ENCODE peak calls at places on chromosomes 1 and 21, in six cellular contexts. One of them, this sample, is unnamed.

GRCh38 chr1:168689726-168690602 is 39.0 kb downstream of the DPT start:
- DNase-seq in CD8-positive, alpha-beta T cell: no peak
- DNase-seq in CD8-positive, alpha-beta memory T cell: no peak
- DNase-seq in GM12878: no peak
- DNase-seq in suprapubic skin: no peak
- DNase-seq in fibroblast of mammary gland: peak; percentile 68
- DNase-seq in this sample: no peak

GRCh38 chr1:26705788-26706237 is 10.0 kb downstream of the ARID1A start:
- DNase-seq in CD8-positive, alpha-beta T cell: no peak
- DNase-seq in CD8-positive, alpha-beta memory T cell: no peak
- DNase-seq in GM12878: no peak
- DNase-seq in suprapubic skin: no peak
- DNase-seq in fibroblast of mammary gland: peak; percentile 86
- DNase-seq in this sample: no peak

GRCh38 chr1:39391741-39392679 is 99.4 kb upstream of the BMP8A start:
- DNase-seq in CD8-positive, alpha-beta T cell: no peak
- DNase-seq in CD8-positive, alpha-beta memory T cell: no peak
- DNase-seq in GM12878: no peak
- DNase-seq in suprapubic skin: no peak
- DNase-seq in fibroblast of mammary gland: peak; percentile 91
- DNase-seq in this sample: no peak

GRCh38 chr1:58204284-58204683 is 342.2 kb downstream of the OMA1 start:
- DNase-seq in CD8-positive, alpha-beta T cell: no peak
- DNase-seq in CD8-positive, alpha-beta memory T cell: no peak
- DNase-seq in GM12878: no peak
- DNase-seq in suprapubic skin: no peak
- DNase-seq in fibroblast of mammary gland: no peak
- DNase-seq in this sample: no peak

GRCh38 chr1:24868016-24868875 is 61.8 kb downstream of the RUNX3 start:
- DNase-seq in CD8-positive, alpha-beta T cell: no peak
- DNase-seq in CD8-positive, alpha-beta memory T cell: no peak
- DNase-seq in GM12878: no peak
- DNase-seq in suprapubic skin: no peak
- DNase-seq in fibroblast of mammary gland: no peak
- DNase-seq in this sample: no peak

GRCh38 chr1:179881642-179882252 is 338 bp upstream of the TOR1AIP1 start:
- DNase-seq in CD8-positive, alpha-beta T cell: no peak
- DNase-seq in CD8-positive, alpha-beta memory T cell: no peak
- DNase-seq in GM12878: no peak
- DNase-seq in suprapubic skin: peak; percentile 91
- DNase-seq in fibroblast of mammary gland: peak; percentile 93
- DNase-seq in this sample: no peak

GRCh38 chr1:24986372-24986979 is 56.4 kb upstream of the RUNX3 start:
- DNase-seq in CD8-positive, alpha-beta T cell: no peak
- DNase-seq in CD8-positive, alpha-beta memory T cell: no peak
- DNase-seq in GM12878: no peak
- DNase-seq in suprapubic skin: no peak
- DNase-seq in fibroblast of mammary gland: no peak
- DNase-seq in this sample: no peak

GRCh38 chr21:45957986-45958610 is 23.5 kb upstream of the COL6A1 start:
- DNase-seq in CD8-positive, alpha-beta T cell: no peak
- DNase-seq in CD8-positive, alpha-beta memory T cell: no peak
- DNase-seq in GM12878: no peak
- DNase-seq in suprapubic skin: peak; percentile 81
- DNase-seq in fibroblast of mammary gland: peak; percentile 86
- DNase-seq in this sample: no peak

GRCh38 chr1:26164036-26164927 is 4.5 kb downstream of the C1orf232 start:
- DNase-seq in CD8-positive, alpha-beta T cell: peak; percentile 41
- DNase-seq in CD8-positive, alpha-beta memory T cell: peak; percentile 42
- DNase-seq in GM12878: no peak
- DNase-seq in suprapubic skin: no peak
- DNase-seq in fibroblast of mammary gland: peak; percentile 9
- DNase-seq in this sample: no peak

GRCh38 chr1:178530520-178530919 is 17.6 kb downstream of the TEX35 start:
- DNase-seq in CD8-positive, alpha-beta T cell: no peak
- DNase-seq in CD8-positive, alpha-beta memory T cell: no peak
- DNase-seq in GM12878: no peak
- DNase-seq in suprapubic skin: no peak
- DNase-seq in fibroblast of mammary gland: no peak
- DNase-seq in this sample: no peak

GRCh38 chr1:224589006-224589405 is 27.1 kb upstream of the CNIH3 start:
- DNase-seq in CD8-positive, alpha-beta T cell: no peak
- DNase-seq in CD8-positive, alpha-beta memory T cell: no peak
- DNase-seq in GM12878: no peak
- DNase-seq in suprapubic skin: no peak
- DNase-seq in fibroblast of mammary gland: peak; percentile 22
- DNase-seq in this sample: no peak

GRCh38 chr1:65681101-65681500 is 111.6 kb upstream of the PDE4B start:
- DNase-seq in CD8-positive, alpha-beta T cell: no peak
- DNase-seq in CD8-positive, alpha-beta memory T cell: no peak
- DNase-seq in GM12878: no peak
- DNase-seq in suprapubic skin: no peak
- DNase-seq in fibroblast of mammary gland: peak; percentile 59
- DNase-seq in this sample: no peak

GRCh38 chr1:19395678-19396192 is 83.6 kb downstream of the SLC66A1 start:
- DNase-seq in CD8-positive, alpha-beta T cell: no peak
- DNase-seq in CD8-positive, alpha-beta memory T cell: no peak
- DNase-seq in GM12878: no peak
- DNase-seq in suprapubic skin: no peak
- DNase-seq in fibroblast of mammary gland: peak; percentile 78
- DNase-seq in this sample: no peak

GRCh38 chr1:148383966-148384365 is 99.1 kb downstream of the PPIAL4G start:
- DNase-seq in CD8-positive, alpha-beta T cell: no peak
- DNase-seq in CD8-positive, alpha-beta memory T cell: no peak
- DNase-seq in GM12878: no peak
- DNase-seq in suprapubic skin: no peak
- DNase-seq in fibroblast of mammary gland: no peak
- DNase-seq in this sample: no peak

GRCh38 chr1:235107368-235108184 is 21.1 kb downstream of the TOMM20 start:
- DNase-seq in CD8-positive, alpha-beta T cell: no peak
- DNase-seq in CD8-positive, alpha-beta memory T cell: no peak
- DNase-seq in GM12878: no peak
- DNase-seq in suprapubic skin: no peak
- DNase-seq in fibroblast of mammary gland: no peak
- DNase-seq in this sample: no peak

GRCh38 chr1:48031676-48032075 is 34.5 kb upstream of the TRABD2B start:
- DNase-seq in CD8-positive, alpha-beta T cell: no peak
- DNase-seq in CD8-positive, alpha-beta memory T cell: no peak
- DNase-seq in GM12878: no peak
- DNase-seq in suprapubic skin: no peak
- DNase-seq in fibroblast of mammary gland: peak; percentile 60
- DNase-seq in this sample: peak; percentile 66

GRCh38 chr1:11174271-11174942 is 14.7 kb upstream of the ANGPTL7 start:
- DNase-seq in CD8-positive, alpha-beta T cell: no peak
- DNase-seq in CD8-positive, alpha-beta memory T cell: no peak
- DNase-seq in GM12878: no peak
- DNase-seq in suprapubic skin: no peak
- DNase-seq in fibroblast of mammary gland: no peak
- DNase-seq in this sample: no peak

GRCh38 chr1:172582889-172583288 is 49.9 kb downstream of the SUCO start:
- DNase-seq in CD8-positive, alpha-beta T cell: no peak
- DNase-seq in CD8-positive, alpha-beta memory T cell: no peak
- DNase-seq in GM12878: no peak
- DNase-seq in suprapubic skin: no peak
- DNase-seq in fibroblast of mammary gland: no peak
- DNase-seq in this sample: no peak

GRCh38 chr1:112638109-112638426 is 18.4 kb downstream of the CAPZA1 start:
- DNase-seq in CD8-positive, alpha-beta T cell: no peak
- DNase-seq in CD8-positive, alpha-beta memory T cell: no peak
- DNase-seq in GM12878: no peak
- DNase-seq in suprapubic skin: no peak
- DNase-seq in fibroblast of mammary gland: no peak
- DNase-seq in this sample: no peak

GRCh38 chr1:160168609-160169369 is 17.4 kb downstream of the ATP1A4 start:
- DNase-seq in CD8-positive, alpha-beta T cell: no peak
- DNase-seq in CD8-positive, alpha-beta memory T cell: no peak
- DNase-seq in GM12878: no peak
- DNase-seq in suprapubic skin: no peak
- DNase-seq in fibroblast of mammary gland: peak; percentile 12
- DNase-seq in this sample: no peak

GRCh38 chr21:42101246-42101645 is 30.1 kb downstream of the UMODL1 start:
- DNase-seq in CD8-positive, alpha-beta T cell: no peak
- DNase-seq in CD8-positive, alpha-beta memory T cell: no peak
- DNase-seq in GM12878: no peak
- DNase-seq in suprapubic skin: no peak
- DNase-seq in fibroblast of mammary gland: no peak
- DNase-seq in this sample: no peak
- H3K4me3 ChIP-seq in CD8-positive, alpha-beta T cell: no peak overlapping the region
- H3K4me3 ChIP-seq in CD8-positive, alpha-beta memory T cell: no peak overlapping the region
- H3K4me3 ChIP-seq in GM12878: no peak overlapping the region
- H3K4me3 ChIP-seq in suprapubic skin: no peak overlapping the region
- H3K4me3 ChIP-seq in fibroblast of mammary gland: no peak overlapping the region
- H3K4me3 ChIP-seq in this sample: no peak overlapping the region

GRCh38 chr1:202837746-202838145 is 27.0 kb downstream of the PCAT6 start:
- DNase-seq in CD8-positive, alpha-beta T cell: no peak
- DNase-seq in CD8-positive, alpha-beta memory T cell: no peak
- DNase-seq in GM12878: no peak
- DNase-seq in suprapubic skin: no peak
- DNase-seq in fibroblast of mammary gland: no peak
- DNase-seq in this sample: no peak

GRCh38 chr1:202831906-202832305 is 21.2 kb downstream of the PCAT6 start:
- DNase-seq in CD8-positive, alpha-beta T cell: no peak
- DNase-seq in CD8-positive, alpha-beta memory T cell: no peak
- DNase-seq in GM12878: no peak
- DNase-seq in suprapubic skin: no peak
- DNase-seq in fibroblast of mammary gland: no peak
- DNase-seq in this sample: no peak

GRCh38 chr1:202836616-202837403 is 26.1 kb downstream of the PCAT6 start:
- DNase-seq in CD8-positive, alpha-beta T cell: no peak
- DNase-seq in CD8-positive, alpha-beta memory T cell: no peak
- DNase-seq in GM12878: no peak
- DNase-seq in suprapubic skin: no peak
- DNase-seq in fibroblast of mammary gland: no peak
- DNase-seq in this sample: no peak

GRCh38 chr1:202834771-202835547 is 24.2 kb downstream of the PCAT6 start:
- DNase-seq in CD8-positive, alpha-beta T cell: no peak
- DNase-seq in CD8-positive, alpha-beta memory T cell: no peak
- DNase-seq in GM12878: no peak
- DNase-seq in suprapubic skin: no peak
- DNase-seq in fibroblast of mammary gland: no peak
- DNase-seq in this sample: no peak

GRCh38 chr1:202835548-202836072 is 24.9 kb downstream of the PCAT6 start:
- DNase-seq in CD8-positive, alpha-beta T cell: peak; percentile 9
- DNase-seq in CD8-positive, alpha-beta memory T cell: peak; percentile 10
- DNase-seq in GM12878: no peak
- DNase-seq in suprapubic skin: no peak
- DNase-seq in fibroblast of mammary gland: peak; percentile 19
- DNase-seq in this sample: no peak
- H3K4me3 ChIP-seq in CD8-positive, alpha-beta T cell: no peak overlapping the region
- H3K4me3 ChIP-seq in CD8-positive, alpha-beta memory T cell: no peak overlapping the region
- H3K4me3 ChIP-seq in GM12878: no peak overlapping the region
- H3K4me3 ChIP-seq in suprapubic skin: no peak overlapping the region
- H3K4me3 ChIP-seq in fibroblast of mammary gland: no peak overlapping the region
- H3K4me3 ChIP-seq in this sample: no peak overlapping the region

GRCh38 chr1:119762409-119762808 is 6.3 kb downstream of the HMGCS2 start:
- DNase-seq in CD8-positive, alpha-beta T cell: no peak
- DNase-seq in CD8-positive, alpha-beta memory T cell: no peak
- DNase-seq in GM12878: no peak
- DNase-seq in suprapubic skin: no peak
- DNase-seq in fibroblast of mammary gland: no peak
- DNase-seq in this sample: no peak

GRCh38 chr1:119758584-119758983 is 10.1 kb downstream of the HMGCS2 start:
- DNase-seq in CD8-positive, alpha-beta T cell: no peak
- DNase-seq in CD8-positive, alpha-beta memory T cell: no peak
- DNase-seq in GM12878: no peak
- DNase-seq in suprapubic skin: no peak
- DNase-seq in fibroblast of mammary gland: no peak
- DNase-seq in this sample: no peak

GRCh38 chr1:119766374-119766794 is 2.3 kb downstream of the HMGCS2 start:
- DNase-seq in CD8-positive, alpha-beta T cell: no peak
- DNase-seq in CD8-positive, alpha-beta memory T cell: no peak
- DNase-seq in GM12878: no peak
- DNase-seq in suprapubic skin: no peak
- DNase-seq in fibroblast of mammary gland: no peak
- DNase-seq in this sample: no peak

GRCh38 chr1:119764220-119764619 is 4.5 kb downstream of the HMGCS2 start:
- DNase-seq in CD8-positive, alpha-beta T cell: no peak
- DNase-seq in CD8-positive, alpha-beta memory T cell: no peak
- DNase-seq in GM12878: no peak
- DNase-seq in suprapubic skin: no peak
- DNase-seq in fibroblast of mammary gland: no peak
- DNase-seq in this sample: no peak

DNA sequence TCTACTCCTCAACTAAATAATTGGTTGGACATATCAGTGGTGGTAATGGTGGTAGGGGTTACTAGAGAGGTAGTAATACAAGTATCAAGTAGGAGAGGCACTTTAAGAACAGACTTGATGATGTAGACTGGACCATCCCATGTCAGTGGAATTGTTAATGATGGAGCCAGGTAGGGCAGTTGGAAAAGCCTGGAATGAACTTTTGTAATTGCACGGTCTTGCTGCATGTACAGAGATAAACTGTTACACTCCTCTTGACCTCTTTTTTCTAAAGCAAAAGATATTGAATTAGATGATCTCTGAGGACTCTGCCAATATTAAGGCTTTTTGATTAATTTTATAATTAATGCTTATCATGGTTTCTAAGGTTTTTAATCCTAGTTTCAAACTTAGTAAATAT is 5.8 kb downstream of the HMGCS2 start:
- DNase-seq in CD8-positive, alpha-beta T cell: no peak
- DNase-seq in CD8-positive, alpha-beta memory T cell: no peak
- DNase-seq in GM12878: no peak
- DNase-seq in suprapubic skin: no peak
- DNase-seq in fibroblast of mammary gland: no peak
- DNase-seq in this sample: no peak
- H3K4me3 ChIP-seq in CD8-positive, alpha-beta T cell: no peak overlapping the region
- H3K4me3 ChIP-seq in CD8-positive, alpha-beta memory T cell: no peak overlapping the region
- H3K4me3 ChIP-seq in GM12878: no peak overlapping the region
- H3K4me3 ChIP-seq in suprapubic skin: no peak overlapping the region
- H3K4me3 ChIP-seq in fibroblast of mammary gland: no peak overlapping the region
- H3K4me3 ChIP-seq in this sample: no peak overlapping the region

DNA sequence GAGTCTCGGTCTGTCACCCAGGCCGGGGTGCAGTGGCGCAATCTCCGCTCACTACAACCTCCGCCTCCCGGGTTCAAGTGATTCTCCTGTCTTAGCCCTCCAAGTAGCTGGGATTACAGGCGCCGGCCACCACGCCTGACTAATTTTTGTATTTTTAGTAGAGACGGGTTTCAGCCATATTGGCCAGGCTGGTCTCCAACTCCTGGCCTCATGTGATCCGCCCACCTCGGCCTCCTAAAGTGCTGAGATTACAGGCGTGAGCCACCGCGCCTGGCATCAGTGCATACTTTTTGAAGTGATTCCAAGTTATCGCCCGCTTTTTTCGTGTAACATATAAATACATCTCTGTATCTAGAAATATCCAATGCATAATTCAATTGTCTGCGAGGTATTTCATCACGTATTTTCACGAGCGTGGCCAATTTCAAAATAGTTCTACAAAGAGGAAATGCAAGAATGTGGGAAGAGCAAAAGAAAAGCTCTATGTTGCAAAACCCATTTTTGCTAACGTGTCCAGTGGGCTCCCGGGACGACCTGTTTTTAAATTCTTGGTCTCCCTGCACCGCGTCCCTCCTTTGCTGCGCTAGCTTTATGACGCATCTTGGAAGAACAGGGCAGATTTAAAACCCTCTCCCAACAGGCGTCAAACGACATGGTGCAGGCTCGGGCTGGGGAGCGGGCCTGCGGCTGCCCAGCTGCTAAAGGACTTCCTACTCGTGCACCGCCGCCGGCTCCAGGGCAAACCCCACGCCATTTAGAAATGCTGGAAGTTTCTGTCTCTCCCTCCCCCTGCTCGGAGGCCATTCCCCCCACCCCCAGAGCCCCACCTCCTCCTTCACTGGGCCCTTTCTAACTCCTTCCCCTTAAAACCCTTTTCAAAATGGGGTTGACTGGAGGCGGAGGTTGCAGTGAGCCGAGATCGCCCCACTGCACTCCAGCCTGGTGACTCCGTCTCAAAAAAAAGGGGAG is 918 bp upstream of the IFNGR2 start:
- DNase-seq in CD8-positive, alpha-beta T cell: no peak
- DNase-seq in CD8-positive, alpha-beta memory T cell: no peak
- DNase-seq in GM12878: no peak
- DNase-seq in suprapubic skin: peak; percentile 92
- DNase-seq in fibroblast of mammary gland: peak; percentile 82
- DNase-seq in this sample: no peak
- H3K4me3 ChIP-seq in CD8-positive, alpha-beta T cell: peak overlapping the region; percentile 50
- H3K4me3 ChIP-seq in CD8-positive, alpha-beta memory T cell: peak overlapping the region; percentile 28
- H3K4me3 ChIP-seq in GM12878: peak overlapping the region; percentile 56
- H3K4me3 ChIP-seq in suprapubic skin: peak overlapping the region; percentile 96
- H3K4me3 ChIP-seq in fibroblast of mammary gland: peak overlapping the region; percentile 37
- H3K4me3 ChIP-seq in this sample: peak overlapping the region; percentile 82